ENCODE peak calls at places on chromosomes 3 and 15, in five cellular contexts. T is choroid plexus epithelial cell; C is stimulated activated CD4-positive, alpha-beta T cell treated with anti-CD3 and anti-CD28 coated beads, Interleukin-1b, Interleukin-23, amount 100 ng/mL, for 1 hour; H is endothelial cell of umbilical vein; N is activated CD8-positive, alpha-beta memory T cell treated with anti-CD3 and anti-CD28 coated beads for 24 hours. K is an unnamed sample.

GRCh38 chr3:147540921-147541320 is 131.8 kb downstream of the ZIC1 start:
- DNase-seq in T (no peak), C (no peak), H (no peak), N (no peak), K (no peak)

GRCh38 chr15:43086551-43086950 is 19.3 kb downstream of the UBR1 start:
- DNase-seq in T (no peak), C (no peak), H (no peak), N (no peak), K (no peak)

GRCh38 chr3:22288756-22289155 is 537.7 kb upstream of the ZNF385D start:
- DNase-seq in T (no peak), C (no peak), H (no peak), N (no peak), K (no peak)

GRCh38 chr3:44712455-44713075 is at the start of gene ZNF502:
- DNase-seq in T (peak; percentile 93), C (no peak), H (peak; percentile 85), N (peak; percentile 83), K (peak; percentile 78)

GRCh38 chr15:68029959-68030358 is 24.2 kb upstream of the PIAS1 start:
- DNase-seq in T (no peak), C (no peak), H (no peak), N (no peak), K (no peak)

GRCh38 chr15:77797270-77797669 is 164.6 kb upstream of the LINGO1 start:
- DNase-seq in T (no peak), C (no peak), H (no peak), N (no peak), K (no peak)

GRCh38 chr3:45528429-45528828 is 66.1 kb upstream of the LIMD1 start:
- DNase-seq in T (peak; percentile 35), C (no peak), H (no peak), N (no peak), K (no peak)

GRCh38 chr3:159472611-159473010 is 516.0 kb upstream of the IL12A start:
- DNase-seq in T (no peak), C (no peak), H (no peak), N (no peak), K (no peak)

GRCh38 chr3:8490079-8490552 is 11.5 kb upstream of the LMCD1 start:
- DNase-seq in T (peak; percentile 89), C (no peak), H (no peak), N (no peak), K (peak; percentile 65)